ENCODE peak calls at places on chromosomes 12 and 14, in six cellular contexts. Z is MG63; L is stimulated activated CD8-positive, alpha-beta memory T cell treated with anti-CD3 and anti-CD28 coated beads, Interleukin-4, amount 100 ng/mL, for 24 hours; P is effector memory CD8-positive, alpha-beta T cell; E is GM12865; I is MCF 10A. T is an unnamed sample.

GRCh38 chr12:124289634-124290600 is 5.0 kb upstream of the RFLNA start:
- DNase-seq in Z (peak; percentile 57), L (no peak), P (no peak), E (no peak), I (no peak), T (no peak)

GRCh38 chr12:79886917-79887519 is 47.9 kb downstream of the PPP1R12A start:
- DNase-seq in Z (no peak), L (no peak), P (no peak), E (peak; percentile 59), I (peak; percentile 61), T (no peak)

GRCh38 chr12:112167031-112167461 is 41.7 kb downstream of the TRAFD1 start:
- DNase-seq in Z (no peak), L (no peak), P (no peak), E (no peak), I (no peak), T (no peak)

GRCh38 chr14:98404811-98405210 is 867.2 kb downstream of the BCL11B start:
- DNase-seq in Z (no peak), L (no peak), P (no peak), E (no peak), I (no peak), T (no peak)

GRCh38 chr12:6465467-6466183 is 4.9 kb downstream of the VAMP1 start:
- DNase-seq in Z (no peak), L (no peak), P (no peak), E (peak; percentile 70), I (peak; percentile 75), T (no peak)

GRCh38 chr12:15808250-15808971 is 19.2 kb upstream of the EPS8 start:
- DNase-seq in Z (no peak), L (no peak), P (no peak), E (no peak), I (no peak), T (no peak)

GRCh38 chr12:84069699-84070098 is 842.9 kb downstream of the SLC6A15 start:
- DNase-seq in Z (no peak), L (no peak), P (no peak), E (no peak), I (no peak), T (no peak)

GRCh38 chr12:96858162-96858561 is 48.9 kb upstream of the NEDD1 start:
- DNase-seq in Z (no peak), L (no peak), P (no peak), E (no peak), I (no peak), T (no peak)

GRCh38 chr12:9347328-9348127 is 139.3 kb upstream of the PZP start:
- DNase-seq in Z (peak; percentile 57), L (no peak), P (no peak), E (no peak), I (peak; percentile 84), T (no peak)

GRCh38 chr12:132366341-132366861 is 37.0 kb upstream of the GALNT9 start:
- DNase-seq in Z (no peak), L (no peak), P (no peak), E (no peak), I (no peak), T (no peak)

GRCh38 chr12:98373019-98373554 is 142.3 kb upstream of the TMPO start:
- DNase-seq in Z (no peak), L (no peak), P (no peak), E (peak; percentile 43), I (peak; percentile 75), T (peak; percentile 29)

GRCh38 chr12:115166698-115167315 is 482.8 kb upstream of the TBX3 start:
- DNase-seq in Z (no peak), L (no peak), P (no peak), E (no peak), I (peak; percentile 25), T (no peak)

GRCh38 chr14:100103261-100104005 is 38.2 kb downstream of the EVL start:
- DNase-seq in Z (peak; percentile 6), L (no peak), P (no peak), E (no peak), I (no peak), T (no peak)

GRCh38 chr12:11978985-11979384 is 91.8 kb upstream of the BCL2L14 start:
- DNase-seq in Z (no peak), L (no peak), P (no peak), E (no peak), I (peak; percentile 46), T (no peak)

GRCh38 chr12:7089196-7089871 is 2.9 kb downstream of the C1R start:
- DNase-seq in Z (no peak), L (no peak), P (no peak), E (no peak), I (no peak), T (no peak)

GRCh38 chr14:91348861-91349465 is 68.7 kb downstream of the CCDC88C start:
- DNase-seq in Z (no peak), L (no peak), P (no peak), E (peak; percentile 58), I (no peak), T (no peak)

GRCh38 chr14:92653162-92653651 is 95.2 kb downstream of the LGMN start:
- DNase-seq in Z (no peak), L (no peak), P (no peak), E (peak; percentile 33), I (no peak), T (no peak)

GRCh38 chr12:113358381-113359132 is at the start of gene PLBD2:
- DNase-seq in Z (peak; percentile 90), L (peak; percentile 91), P (peak; percentile 93), E (peak; percentile 96), I (peak; percentile 91), T (peak; percentile 99)

GRCh38 chr12:121355818-121356217 is 3.6 kb upstream of the ANAPC5 start:
- DNase-seq in Z (no peak), L (no peak), P (no peak), E (no peak), I (no peak), T (no peak)

GRCh38 chr12:6345319-6346071 is 3.6 kb upstream of the TNFRSF1A start:
- DNase-seq in Z (peak; percentile 87), L (no peak), P (no peak), E (no peak), I (peak; percentile 88), T (no peak)

GRCh38 chr12:56530390-56531055 is 8.9 kb downstream of the RBMS2 start:
- DNase-seq in Z (no peak), L (no peak), P (no peak), E (no peak), I (no peak), T (no peak)

GRCh38 chr14:94989946-94990345 is 167.4 kb downstream of the DICER1 start:
- DNase-seq in Z (no peak), L (no peak), P (no peak), E (no peak), I (peak; percentile 7), T (no peak)

GRCh38 chr12:58081488-58081887 is 140.1 kb downstream of the ATP23 start:
- DNase-seq in Z (no peak), L (no peak), P (no peak), E (no peak), I (peak; percentile 31), T (no peak)

GRCh38 chr12:1949771-1950470 is 31.5 kb upstream of the CACNA2D4 start:
- DNase-seq in Z (no peak), L (no peak), P (no peak), E (no peak), I (no peak), T (no peak)

GRCh38 chr12:106583578-106584103 is 837 bp downstream of the RFX4 start:
- DNase-seq in Z (no peak), L (no peak), P (no peak), E (no peak), I (no peak), T (no peak)

GRCh38 chr12:108981835-108982234 is 39.0 kb downstream of the SVOP start:
- DNase-seq in Z (no peak), L (no peak), P (no peak), E (no peak), I (no peak), T (no peak)

GRCh38 chr12:106652510-106653015 is 69.8 kb downstream of the RFX4 start:
- DNase-seq in Z (no peak), L (no peak), P (no peak), E (no peak), I (no peak), T (no peak)

GRCh38 chr14:52333823-52334657 is 19.9 kb downstream of the PTGER2 start:
- DNase-seq in Z (no peak), L (no peak), P (no peak), E (no peak), I (no peak), T (no peak)

GRCh38 chr12:6198556-6198955 is 1.6 kb upstream of the CD9 start:
- DNase-seq in Z (no peak), L (no peak), P (no peak), E (no peak), I (no peak), T (no peak)

GRCh38 chr14:86055512-86055911 is 525.6 kb downstream of the FLRT2 start:
- DNase-seq in Z (no peak), L (no peak), P (no peak), E (no peak), I (peak; percentile 18), T (no peak)

GRCh38 chr12:107670999-107671643 is 14.5 kb upstream of the PWP1 start:
- DNase-seq in Z (no peak), L (no peak), P (no peak), E (peak; percentile 65), I (peak; percentile 60), T (peak; percentile 44)

GRCh38 chr12:27456618-27457017 is 10.1 kb downstream of the SMCO2 start:
- DNase-seq in Z (no peak), L (no peak), P (no peak), E (no peak), I (no peak), T (no peak)

GRCh38 chr12:66552753-66553152 is 126.1 kb downstream of the GRIP1 start:
- DNase-seq in Z (no peak), L (no peak), P (no peak), E (no peak), I (no peak), T (no peak)

GRCh38 chr14:69592923-69593677 is 18.3 kb upstream of the SUSD6 start:
- DNase-seq in Z (peak; percentile 79), L (no peak), P (no peak), E (peak; percentile 47), I (no peak), T (no peak)

GRCh38 chr12:45130881-45131281 is 80.0 kb upstream of the DBX2 start:
- DNase-seq in Z (peak; percentile 70), L (no peak), P (no peak), E (peak; percentile 67), I (peak; percentile 71), T (peak; percentile 59)

GRCh38 chr12:2324375-2324774 is 271.6 kb downstream of the CACNA1C start:
- DNase-seq in Z (no peak), L (no peak), P (no peak), E (no peak), I (no peak), T (no peak)

GRCh38 chr14:100546051-100546443 is 41.2 kb downstream of the BEGAIN start:
- DNase-seq in Z (peak; percentile 26), L (no peak), P (no peak), E (no peak), I (no peak), T (peak; percentile 80)

GRCh38 chr14:100362311-100362927 is 39.3 kb downstream of the SLC25A47 start:
- DNase-seq in Z (no peak), L (no peak), P (no peak), E (no peak), I (no peak), T (no peak)

GRCh38 chr12:42918387-42918786 is 328.8 kb upstream of the PRICKLE1 start:
- DNase-seq in Z (no peak), L (no peak), P (no peak), E (no peak), I (no peak), T (no peak)